ENCODE peak calls at places on chromosomes 16 and 17, in eight cellular contexts. U, C, S, W, L, T, I and M are unnamed samples.

GRCh38 chr17:17387017-17387416 is 83.8 kb downstream of the NT5M start:
- DNase-seq in T (no peak), C (peak), L (peak), W (no peak), I (no peak), U (no peak), S (no peak), M (no peak)

GRCh38 chr17:78351449-78352006 is 8.3 kb downstream of the SOCS3 start:
- DNase-seq in W (peak), S (peak), I (no peak), U (peak), C (no peak), T (peak), L (peak), M (peak)

GRCh38 chr17:21176996-21177395 is 37.0 kb downstream of the TMEM11 start:
- DNase-seq in S (no peak), T (no peak), C (no peak), L (no peak), W (no peak), I (no peak), U (no peak), M (no peak)

GRCh38 chr17:49104511-49105074 is 28.0 kb upstream of the B4GALNT2 start:
- DNase-seq in L (no peak), S (peak), W (no peak), T (no peak), U (no peak), C (no peak), I (no peak), M (no peak)

GRCh38 chr17:21524211-21524591 is 148.0 kb downstream of the KCNJ12 start:
- DNase-seq in T (no peak), L (no peak), U (no peak), I (no peak), W (no peak), C (no peak), S (no peak), M (peak)

GRCh38 chr17:79987187-79987889 is 48.3 kb downstream of the TBC1D16 start:
- DNase-seq in C (peak), W (no peak), L (peak), U (no peak), S (no peak), I (no peak), T (peak), M (no peak)

GRCh38 chr16:58152246-58152868 is 23.2 kb upstream of the CFAP20 start:
- DNase-seq in U (no peak), C (no peak), T (no peak), L (no peak), W (no peak), I (no peak), S (peak), M (no peak)

GRCh38 chr17:83202002-83203000 is 122.9 kb downstream of the METRNL start:
- DNase-seq in C (no peak), L (peak), T (no peak), I (no peak), U (no peak), W (peak), S (no peak), M (no peak)

GRCh38 chr17:73420897-73421296 is 109.1 kb upstream of the CDC42EP4 start:
- DNase-seq in S (no peak), U (no peak), I (no peak), T (no peak), C (peak), W (no peak), L (peak), M (peak)

GRCh38 chr16:15482068-15482747 is 47.8 kb downstream of the BMERB1 start:
- DNase-seq in W (peak), S (peak), T (no peak), L (peak), U (no peak), C (peak), I (no peak), M (peak)

GRCh38 chr16:11470676-11471415 is 115.9 kb downstream of the LITAF start:
- DNase-seq in S (peak), U (no peak), L (no peak), W (no peak), C (no peak), T (no peak), I (no peak), M (peak)

GRCh38 chr16:89004209-89004831 is 27.3 kb upstream of the CBFA2T3 start:
- DNase-seq in L (peak), W (no peak), C (no peak), I (no peak), T (peak), S (no peak), U (peak), M (peak)

GRCh38 chr17:42097691-42098661 is at the start of gene ZNF385C:
- DNase-seq in W (no peak), U (no peak), L (no peak), C (no peak), S (no peak), T (peak), I (peak), M (no peak)

GRCh38 chr17:3888343-3889171 is 4.3 kb downstream of the CAMKK1 start:
- DNase-seq in S (peak), W (peak), I (no peak), C (peak), L (peak), U (peak), T (peak), M (peak)

GRCh38 chr17:61614219-61614618 is 23.2 kb upstream of the NACA2 start:
- DNase-seq in L (no peak), I (no peak), T (no peak), W (no peak), C (no peak), S (no peak), U (no peak), M (no peak)

GRCh38 chr17:76161113-76161512 is 20.1 kb upstream of the FOXJ1 start:
- DNase-seq in T (no peak), U (no peak), I (no peak), W (no peak), C (no peak), S (no peak), L (no peak), M (peak)

GRCh38 chr17:68580236-68580903 is 20.8 kb downstream of the FAM20A start:
- DNase-seq in T (no peak), S (peak), U (no peak), W (peak), I (no peak), L (no peak), C (no peak), M (peak)

GRCh38 chr16:26365555-26365954 is 673.8 kb downstream of the HS3ST4 start:
- DNase-seq in U (no peak), I (no peak), L (no peak), W (no peak), T (no peak), C (no peak), S (no peak), M (no peak)

GRCh38 chr16:86680661-86681439 is 102.5 kb downstream of the FOXL1 start:
- DNase-seq in W (no peak), T (no peak), I (no peak), S (no peak), C (no peak), U (no peak), L (no peak), M (peak)
- H3K4me3 ChIP-seq in W (no peak), T (no peak), I (no peak), S (no peak), C (no peak), U (no peak), L (no peak), M (no peak)

DNA sequence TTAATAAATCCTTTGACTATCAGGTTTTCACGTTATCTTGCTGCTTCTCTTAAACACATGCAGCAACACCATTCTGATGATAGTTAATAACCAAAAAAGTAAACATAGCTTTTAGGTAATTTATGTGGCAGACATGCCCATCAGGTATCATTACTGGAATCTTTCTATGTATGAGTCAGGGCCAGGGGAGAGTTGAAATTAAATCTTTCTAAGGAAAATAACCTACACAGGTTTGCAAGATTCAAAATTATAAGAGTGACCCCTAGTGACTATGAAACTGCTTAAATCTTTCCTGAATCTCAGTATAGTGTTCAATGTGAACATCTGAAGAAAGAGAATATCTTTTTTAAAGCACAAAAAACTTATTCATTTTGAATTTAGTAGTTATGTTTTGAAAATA is 666.6 kb downstream of the CDH11 start:
- DNase-seq in S (peak), T (no peak), W (no peak), U (no peak), C (peak), I (no peak), L (no peak), M (peak)
- TF ChIP-seq CTCF in S (peak), T (no peak), W (no peak), U (peak), C (peak), I (no peak), L (no peak), M (peak)

GRCh38 chr17:67528751-67529436 is 151.8 kb downstream of the PITPNC1 start:
- DNase-seq in L (peak), W (peak), I (no peak), T (peak), C (peak), U (peak), S (peak), M (peak)
- H3K4me3 ChIP-seq in L (peak), W (no peak), I (no peak), T (peak), C (no peak), U (peak), S (peak), M (peak)

DNA sequence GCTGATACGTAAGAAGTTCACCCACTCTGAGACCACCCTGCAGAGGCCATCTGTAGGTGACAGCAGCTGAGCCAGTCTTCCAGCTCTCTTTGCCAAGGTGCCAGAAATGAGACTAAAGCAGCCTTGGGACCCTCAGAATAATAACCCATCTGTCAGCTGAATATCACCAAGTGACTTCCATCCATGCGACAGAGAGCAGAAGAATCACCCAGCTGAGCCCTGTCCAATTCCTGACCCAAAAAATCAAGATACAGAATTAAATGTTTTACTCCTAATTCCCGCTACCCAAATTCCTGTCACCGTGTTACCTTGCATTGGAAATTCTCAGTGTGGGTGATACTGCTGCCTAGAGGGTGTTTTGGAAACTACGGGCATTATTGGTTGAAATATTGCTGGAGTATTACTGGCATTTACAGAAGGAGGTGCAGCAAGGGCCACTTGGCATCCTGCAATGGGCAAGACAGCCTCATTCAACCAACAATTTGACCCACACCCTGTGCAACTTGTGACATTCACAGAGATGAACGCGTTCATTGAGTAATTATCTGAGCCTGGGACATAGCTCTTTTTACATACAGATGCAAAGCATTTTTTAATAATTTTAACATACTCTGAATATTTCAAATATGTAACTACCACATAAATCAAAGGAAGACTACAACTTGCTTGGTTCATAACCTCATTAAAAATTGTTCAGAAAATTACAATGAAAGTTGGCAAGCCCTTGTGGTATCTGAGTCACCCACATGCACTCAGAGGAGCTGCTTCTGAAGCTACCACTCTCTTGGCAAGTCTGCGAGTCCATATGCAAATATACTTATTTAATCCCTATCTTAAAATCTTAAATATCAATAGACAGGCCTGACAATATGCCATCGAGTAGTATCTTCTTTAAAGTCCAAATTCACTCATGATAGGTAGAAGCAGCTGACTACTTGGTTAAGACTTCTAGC is 126.6 kb downstream of the C16orf95 start:
- DNase-seq in T (no peak), U (no peak), I (no peak), C (no peak), W (no peak), L (no peak), S (peak), M (no peak)
- TF ChIP-seq CTCF in T (peak), U (no peak), I (no peak), C (no peak), W (no peak), L (no peak), S (no peak), M (peak)

GRCh38 chr16:682493-683395 is 1.4 kb downstream of the JMJD8 start:
- DNase-seq in S (no peak), I (no peak), T (no peak), U (no peak), L (no peak), W (no peak), C (no peak), M (no peak)

GRCh38 chr16:683396-684066 is 603 bp downstream of the JMJD8 start:
- DNase-seq in S (no peak), L (no peak), T (peak), U (no peak), C (no peak), I (no peak), W (no peak), M (no peak)

GRCh38 chr16:684961-685696 is 995 bp upstream of the JMJD8 start:
- DNase-seq in C (no peak), S (no peak), T (no peak), I (no peak), U (no peak), W (no peak), L (no peak), M (no peak)

GRCh38 chr16:685967-686366 is 1.8 kb upstream of the JMJD8 start:
- DNase-seq in C (peak), I (no peak), L (no peak), W (no peak), U (no peak), S (peak), T (peak), M (peak)

DNA sequence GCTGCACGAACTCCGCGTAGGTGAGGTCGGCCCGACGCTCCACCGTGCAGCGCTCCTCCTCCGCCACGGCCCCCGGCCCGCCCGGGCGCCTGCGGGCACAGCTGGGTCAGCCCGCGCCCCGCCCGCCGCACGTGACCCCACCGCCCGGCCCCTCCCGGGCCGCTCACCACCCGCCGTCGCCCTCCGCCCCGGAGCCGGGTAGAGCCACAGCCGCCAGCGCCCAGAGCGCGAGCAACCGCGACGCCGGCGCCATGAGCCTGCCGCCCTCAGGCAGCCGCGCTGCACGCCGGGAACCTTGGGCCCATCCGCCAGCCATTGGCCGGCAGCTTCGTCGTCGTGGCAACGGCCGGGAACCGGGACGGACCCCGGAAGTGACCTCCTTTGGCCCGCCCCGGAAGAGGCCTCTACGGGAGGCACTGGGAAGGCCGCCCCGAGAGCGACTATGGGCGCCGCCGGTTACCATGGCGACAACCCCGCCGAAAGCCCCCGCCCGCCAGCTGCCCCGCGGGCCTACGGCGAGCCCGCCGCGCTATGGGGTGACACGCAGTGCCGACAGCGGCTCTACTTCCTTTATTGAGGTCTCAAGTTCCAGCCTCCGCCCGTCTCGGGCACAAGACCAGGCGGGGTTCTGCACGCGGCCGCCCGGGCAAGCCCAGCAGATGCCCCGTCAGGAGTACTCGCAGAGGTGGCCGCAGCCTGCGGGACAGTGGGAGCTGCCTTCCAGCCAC is at the start of gene JMJD8:
- DNase-seq in T (peak), U (peak), I (peak), W (peak), C (peak), L (peak), S (peak), M (peak)
- H3K4me3 ChIP-seq in T (peak), U (peak), I (peak), W (peak), C (peak), L (peak), S (peak), M (peak)

DNA sequence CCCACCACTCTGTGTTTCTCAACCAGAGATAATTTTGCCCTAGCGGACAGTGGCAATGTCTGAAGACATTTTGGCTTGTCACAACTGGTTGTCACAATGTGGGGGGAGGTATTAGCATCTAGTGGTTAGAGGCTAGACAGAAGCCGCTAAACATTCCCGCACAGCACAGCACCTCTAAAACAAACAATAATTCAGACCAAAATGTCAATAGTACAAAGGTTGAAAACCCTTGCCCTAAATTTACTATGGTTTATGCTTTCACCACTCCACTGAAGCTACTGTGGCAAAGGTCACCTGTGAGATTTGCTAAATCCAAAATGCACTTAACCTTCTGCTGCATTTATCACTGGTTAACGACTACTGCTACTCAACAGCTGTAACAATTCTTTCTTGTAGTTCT is 14.1 kb downstream of the NUP88 start:
- DNase-seq in W (no peak), U (no peak), T (no peak), I (no peak), L (no peak), C (no peak), S (no peak), M (no peak)
- TF ChIP-seq CTCF in W (no peak), U (no peak), T (no peak), I (no peak), L (no peak), C (no peak), S (no peak), M (no peak)